ENCODE peak calls at places on chromosomes 5 and 9, in four cellular contexts. U is activated CD4-positive, CD25-positive, alpha-beta regulatory T cell; P is T1000; K is mesothelial cell of epicardium. B is an unnamed sample.
A peak's percentile ranks its signal among the peaks of the same experiment; 100 is the strongest.

GRCh38 chr5:57979671-57980070 is 480.2 kb downstream of the PLK2 start:
- DNase-seq in U (no peak), P (no peak), K (no peak), B (no peak)

GRCh38 chr5:33439905-33440481 is 772 bp upstream of the TARS1 start:
- DNase-seq in U (no peak), P (no peak), K (no peak), B (no peak)

GRCh38 chr9:35690447-35691324 is 961 bp upstream of the TPM2 start:
- DNase-seq in U (no peak), P (peak; percentile 35), K (peak; percentile 74), B (peak; percentile 84)

GRCh38 chr9:23829580-23830458 is 3.8 kb upstream of the ELAVL2 start:
- DNase-seq in U (no peak), P (no peak), K (peak; percentile 58), B (no peak)

GRCh38 chr5:168467755-168468280 is 18.5 kb upstream of the RARS1 start:
- DNase-seq in U (no peak), P (no peak), K (no peak), B (no peak)

GRCh38 chr5:141713616-141714309 is 31.7 kb upstream of the ARAP3 start:
- DNase-seq in U (no peak), P (no peak), K (no peak), B (no peak)

GRCh38 chr9:33510264-33511183 is 13.5 kb upstream of the ANKRD18B start:
- DNase-seq in U (no peak), P (peak; percentile 19), K (peak; percentile 65), B (peak; percentile 71)

GRCh38 chr5:34715711-34716110 is 59.6 kb downstream of the RAI14 start:
- DNase-seq in U (no peak), P (no peak), K (no peak), B (no peak)

GRCh38 chr5:6638236-6638635 is 5.0 kb downstream of the SRD5A1 start:
- DNase-seq in U (no peak), P (no peak), K (no peak), B (no peak)

GRCh38 chr5:135156715-135157404 is 122.8 kb upstream of the PITX1 start:
- DNase-seq in U (no peak), P (no peak), K (no peak), B (no peak)

GRCh38 chr5:16518606-16519005 is 53.0 kb upstream of the ZNF622 start:
- DNase-seq in U (no peak), P (no peak), K (no peak), B (no peak)

GRCh38 chr9:22141906-22142305 is 132.8 kb upstream of the CDKN2B start:
- DNase-seq in U (no peak), P (no peak), K (no peak), B (no peak)

GRCh38 chr9:93677061-93677571 is 100.7 kb downstream of the PHF2 start:
- DNase-seq in U (no peak), P (no peak), K (no peak), B (no peak)

GRCh38 chr5:97600486-97600885 is 417.4 kb upstream of the RIOK2 start:
- DNase-seq in U (no peak), P (no peak), K (no peak), B (no peak)

GRCh38 chr9:131799177-131799823 is 59.4 kb upstream of the RAPGEF1 start:
- DNase-seq in U (peak; percentile 24), P (no peak), K (peak; percentile 88), B (peak; percentile 89)

GRCh38 chr9:107872457-107873192 is 383.1 kb upstream of the KLF4 start:
- DNase-seq in U (no peak), P (no peak), K (no peak), B (peak; percentile 48)

GRCh38 chr5:114243281-114243982 is 118.4 kb upstream of the KCNN2 start:
- DNase-seq in U (no peak), P (no peak), K (no peak), B (no peak)

GRCh38 chr9:124860582-124861341 is 995 bp downstream of the RPL35 start:
- DNase-seq in U (no peak), P (no peak), K (no peak), B (no peak)

GRCh38 chr9:68802525-68803015 is 97.5 kb downstream of the PIP5K1B start:
- DNase-seq in U (no peak), P (no peak), K (no peak), B (no peak)